ENCODE peak calls at places on chromosomes 13 and 19, in six cellular contexts. Q is suprapubic skin; A is CD8-positive, alpha-beta memory T cell; N is ovary; E is heart right ventricle; O is psoas muscle. T is an unnamed sample. For H3K36me3 and H3K9me3, the result is how much of the 10 kb centered on the place peaks cover.

GRCh38 chr13:51955841-51956603 is 55.2 kb downstream of the ATP7B start:
- DNase-seq in Q (no peak), A (no peak), N (no peak), E (no peak), O (no peak), T (no peak)

GRCh38 chr13:46079770-46080169 is 25.1 kb downstream of the CPB2 start:
- DNase-seq in Q (no peak), A (no peak), N (no peak), E (no peak), O (no peak), T (no peak)

GRCh38 chr13:37476874-37477273 is 121.7 kb downstream of the POSTN start:
- DNase-seq in Q (no peak), A (no peak), N (no peak), E (no peak), O (no peak), T (no peak)

GRCh38 chr13:50387124-50387581 is 371.9 kb downstream of the KCNRG start:
- DNase-seq in Q (no peak), A (peak), N (peak), E (peak), O (peak), T (no peak)

GRCh38 chr13:80348750-80349149 is 7.8 kb upstream of the SPRY2 start:
- DNase-seq in Q (no peak), A (no peak), N (no peak), E (no peak), O (no peak), T (no peak)

GRCh38 chr13:102718746-102719145 is 23.9 kb upstream of the METTL21C start:
- DNase-seq in Q (no peak), A (no peak), N (no peak), E (no peak), O (no peak), T (no peak)

GRCh38 chr13:84651288-84651687 is 769.0 kb upstream of the SLITRK1 start:
- DNase-seq in Q (no peak), A (no peak), N (no peak), E (no peak), O (no peak), T (no peak)

GRCh38 chr19:18541992-18542935 is 1.1 kb downstream of the FKBP8 start:
- DNase-seq in Q (no peak), A (no peak), N (no peak), E (no peak), O (no peak), T (no peak)

GRCh38 chr13:47672982-47673670 is 327.9 kb downstream of the SUCLA2 start:
- DNase-seq in Q (no peak), A (no peak), N (no peak), E (peak), O (no peak), T (no peak)

GRCh38 chr13:37488682-37489081 is 109.9 kb downstream of the POSTN start:
- DNase-seq in Q (no peak), A (no peak), N (no peak), E (no peak), O (no peak), T (no peak)

GRCh38 chr13:98880673-98881072 is 97.2 kb downstream of the DOCK9 start:
- DNase-seq in Q (no peak), A (no peak), N (no peak), E (no peak), O (no peak), T (no peak)

GRCh38 chr13:45851171-45851889 is at the start of gene SIAH3:
- DNase-seq in Q (no peak), A (no peak), N (no peak), E (no peak), O (no peak), T (no peak)

GRCh38 chr19:1872807-1873523 is 9.6 kb upstream of the KLF16 start:
- DNase-seq in Q (no peak), A (no peak), N (no peak), E (no peak), O (no peak), T (no peak)

GRCh38 chr19:2113436-2114211 is 16.9 kb downstream of the IZUMO4 start:
- DNase-seq in Q (no peak), A (no peak), N (no peak), E (no peak), O (no peak), T (peak)

GRCh38 chr19:29806098-29806866 is 5.5 kb upstream of the CCNE1 start:
- DNase-seq in Q (no peak), A (no peak), N (no peak), E (peak), O (peak), T (peak)

GRCh38 chr13:44685641-44686040 is 109.5 kb upstream of the TSC22D1 start:
- DNase-seq in Q (no peak), A (no peak), N (no peak), E (no peak), O (no peak), T (no peak)

GRCh38 chr13:53204598-53204997 is 176.0 kb downstream of the OLFM4 start:
- DNase-seq in Q (no peak), A (no peak), N (no peak), E (no peak), O (no peak), T (no peak)

GRCh38 chr19:19229701-19230100 is 17.9 kb downstream of the NCAN start:
- DNase-seq in Q (no peak), A (no peak), N (no peak), E (no peak), O (no peak), T (no peak)

GRCh38 chr13:67235265-67235664 is 5.1 kb upstream of the PCDH9 start:
- DNase-seq in Q (no peak), A (no peak), N (no peak), E (no peak), O (no peak), T (no peak)

GRCh38 chr13:102198418-102199322 is 203.2 kb downstream of the FGF14 start:
- DNase-seq in Q (no peak), A (no peak), N (no peak), E (no peak), O (no peak), T (no peak)

GRCh38 chr13:32585625-32586021 is 629 bp upstream of the PDS5B start:
- DNase-seq in Q (no peak), A (no peak), N (peak), E (no peak), O (no peak), T (no peak)

GRCh38 chr13:112250788-112251445 is 125.2 kb upstream of the SPACA7 start:
- DNase-seq in Q (no peak), A (no peak), N (no peak), E (no peak), O (no peak), T (no peak)

GRCh38 chr19:43782689-43783231 is 2.0 kb upstream of the KCNN4 start:
- DNase-seq in Q (no peak), A (peak), N (no peak), E (no peak), O (no peak), T (no peak)

GRCh38 chr19:35727053-35727955 is 9.5 kb downstream of the KMT2B start:
- DNase-seq in Q (no peak), A (no peak), N (no peak), E (no peak), O (no peak), T (no peak)
- H3K36me3 ChIP-seq in Q (half or more), A (half or more), N (under half), E (half or more), O (under half), T (under half)

GRCh38 chr19:27828781-27829275 is 1384.1 kb downstream of the UQCRFS1 start:
- DNase-seq in Q (no peak), A (no peak), N (no peak), E (no peak), O (no peak), T (no peak)

GRCh38 chr19:27833031-27833430 is 1379.9 kb downstream of the UQCRFS1 start:
- DNase-seq in Q (no peak), A (no peak), N (no peak), E (no peak), O (no peak), T (no peak)
- H3K9me3 ChIP-seq in Q (under half), A (under half), N (under half), E (under half), O (under half), T (under half)

DNA sequence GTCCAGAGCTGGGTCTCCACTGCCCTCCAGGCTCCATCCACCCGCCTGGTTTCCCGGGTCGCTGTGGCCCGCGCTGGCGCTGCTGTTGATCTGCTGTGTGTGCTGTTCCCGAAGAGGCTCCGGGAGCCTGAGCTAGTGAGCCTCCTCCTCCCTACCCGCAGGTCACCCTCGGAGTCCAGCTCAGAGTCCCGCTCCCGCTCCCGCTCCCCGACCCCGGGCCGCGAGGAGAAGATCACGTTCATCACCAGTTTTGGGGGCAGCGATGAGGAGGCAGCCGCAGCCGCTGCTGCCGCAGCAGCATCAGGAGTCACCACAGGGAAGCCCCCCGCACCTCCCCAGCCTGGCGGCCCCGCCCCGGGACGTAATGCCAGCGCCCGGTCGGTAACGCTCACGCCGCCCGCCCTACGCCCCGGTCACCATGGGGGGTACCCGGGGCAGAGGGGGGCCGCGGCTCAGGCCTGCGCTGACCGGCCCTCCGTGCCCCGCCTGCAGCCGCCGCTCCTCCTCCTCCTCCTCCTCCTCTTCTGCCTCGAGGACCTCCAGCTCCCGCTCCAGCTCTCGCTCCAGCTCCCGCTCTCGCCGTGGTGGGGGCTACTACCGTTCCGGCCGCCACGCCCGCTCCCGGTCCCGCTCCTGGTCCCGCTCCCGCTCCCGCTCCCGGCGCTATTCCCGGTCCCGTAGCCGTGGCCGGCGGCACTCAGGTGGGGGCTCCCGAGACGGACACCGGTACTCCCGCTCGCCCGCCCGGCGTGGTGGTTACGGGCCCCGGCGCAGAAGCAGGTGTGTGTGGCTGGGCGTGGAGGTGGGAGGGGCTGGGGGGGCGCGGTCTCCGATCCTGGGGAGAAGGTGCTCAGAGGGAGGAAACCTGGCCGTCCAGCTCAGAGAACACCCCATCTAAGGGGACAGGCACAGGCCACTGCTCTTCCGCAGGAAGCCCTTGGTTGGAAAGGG is 12.2 kb downstream of the ZNF296 start:
- DNase-seq in Q (no peak), A (no peak), N (no peak), E (no peak), O (no peak), T (no peak)
- H3K36me3 ChIP-seq in Q (half or more), A (under half), N (under half), E (half or more), O (under half), T (under half)

DNA sequence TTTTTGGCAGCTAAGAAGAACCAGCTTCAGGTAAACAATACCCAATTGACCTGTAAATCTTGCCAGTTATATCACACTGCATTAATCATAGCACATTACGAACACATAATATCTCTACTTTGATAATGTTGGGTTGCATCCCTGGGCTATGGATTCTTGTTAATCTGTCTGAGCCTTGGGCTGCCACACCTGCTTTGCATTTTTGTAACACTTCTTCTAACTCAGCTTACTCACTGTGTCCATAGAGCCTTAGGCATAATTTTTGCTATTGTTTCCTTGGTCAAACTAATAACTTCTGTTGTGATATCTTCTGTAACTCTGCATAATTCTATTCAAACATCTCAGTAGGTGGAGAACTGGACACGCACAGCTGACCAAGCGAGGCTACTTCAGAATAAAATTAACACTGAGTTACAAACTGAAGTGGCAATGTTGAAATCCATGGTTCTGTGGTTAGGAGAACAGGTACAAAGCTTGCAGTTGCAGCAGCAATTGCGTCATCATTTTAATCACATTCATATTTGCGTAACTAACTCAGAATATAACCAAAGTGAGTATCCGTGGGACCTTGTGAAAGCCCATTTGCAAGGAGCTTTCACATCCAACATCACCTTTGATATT is 6.4 kb downstream of the ZNF350 start:
- DNase-seq in Q (no peak), A (no peak), N (no peak), E (no peak), O (no peak), T (no peak)
- H3K9me3 ChIP-seq in Q (half or more), A (half or more), N (under half), E (half or more), O (half or more), T (under half)

GRCh38 chr13:39909634-39910033 is 254.2 kb downstream of the COG6 start:
- DNase-seq in Q (no peak), A (no peak), N (no peak), E (no peak), O (no peak), T (no peak)
- H3K36me3 ChIP-seq in Q (under half), A (under half), N (under half), E (under half), O (under half), T (under half)

GRCh38 chr19:9353011-9353410 is 9.8 kb upstream of the ZNF177 start:
- DNase-seq in Q (no peak), A (no peak), N (no peak), E (no peak), O (no peak), T (no peak)
- H3K9me3 ChIP-seq in Q (half or more), A (under half), N (under half), E (half or more), O (half or more), T (under half)

GRCh38 chr13:86765462-86765861 is 905.7 kb upstream of the SLITRK5 start:
- DNase-seq in Q (no peak), A (peak), N (no peak), E (no peak), O (no peak), T (no peak)
- H3K36me3 ChIP-seq in Q (under half), A (under half), N (under half), E (under half), O (under half), T (under half)

GRCh38 chr19:21484631-21485030 is 20.8 kb upstream of the ZNF429 start:
- DNase-seq in Q (no peak), A (no peak), N (no peak), E (no peak), O (no peak), T (no peak)
- H3K9me3 ChIP-seq in Q (under half), A (under half), N (under half), E (under half), O (under half), T (under half)

DNA sequence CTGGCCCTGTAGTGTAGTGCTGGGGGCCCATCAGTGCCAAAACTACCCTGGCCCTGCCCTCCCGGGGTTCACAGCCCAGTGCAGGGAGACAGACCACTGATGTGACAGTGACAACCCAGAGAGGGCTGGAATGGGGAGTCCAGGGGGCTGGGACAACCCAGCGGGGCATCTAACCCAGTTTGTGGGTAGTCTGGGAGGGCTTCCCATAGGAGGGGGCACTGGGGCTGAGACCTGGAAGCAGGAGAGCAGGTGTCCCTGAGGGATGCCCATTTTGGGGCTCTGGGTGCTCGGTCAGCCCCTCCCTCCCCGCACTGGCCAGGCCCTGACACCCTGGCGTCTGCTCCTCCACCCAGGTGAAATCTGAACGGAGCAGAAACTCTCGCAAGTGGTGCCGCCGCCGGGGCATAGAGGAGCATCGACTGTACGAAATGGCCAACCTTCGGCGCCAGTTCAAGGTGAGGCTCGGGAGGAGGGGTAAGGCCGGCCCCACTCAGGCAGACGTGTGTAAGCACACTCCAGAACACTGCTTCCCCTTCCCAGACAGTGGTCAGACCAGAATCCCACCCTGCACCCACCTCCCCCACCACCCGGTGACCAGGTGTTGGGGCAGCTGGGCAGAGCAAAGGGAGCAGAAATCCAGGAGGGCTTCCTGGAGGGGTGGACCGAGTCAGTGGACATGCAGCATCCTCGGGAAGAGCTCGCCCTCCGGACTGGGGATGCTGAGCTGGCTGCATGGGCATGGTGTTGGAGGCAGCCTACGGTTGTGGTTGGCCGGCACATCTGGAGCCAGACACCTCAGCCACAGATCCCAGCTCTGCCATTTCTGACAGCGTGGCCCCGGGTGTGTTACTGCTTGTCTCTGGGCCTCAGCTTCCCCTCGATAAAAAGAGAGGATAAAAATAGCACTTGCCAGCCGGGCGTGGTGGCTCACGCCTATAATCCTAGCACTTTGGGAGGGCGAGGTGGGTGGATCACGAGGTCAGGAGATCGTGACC is 24.4 kb downstream of the DHX34 start:
- DNase-seq in Q (no peak), A (no peak), N (no peak), E (no peak), O (no peak), T (no peak)
- H3K36me3 ChIP-seq in Q (half or more), A (under half), N (under half), E (half or more), O (under half), T (under half)

T was measured in aorta.